ENCODE peak calls at places on chromosomes 2 and 18, in seven cellular contexts. L is mesenchymal stem cell, G is IMR-90, I is neuronal stem cell, T is mesendoderm, P is H9, K is H1. E is an unnamed sample.

GRCh38 chr2:96859681-96860064 is 1.9 kb upstream of the ANKRD39 start:
- DNase-seq in L (no peak), G (no peak), I (no peak), T (no peak), P (no peak), K (no peak), E (no peak)

GRCh38 chr2:13858626-13859025 is 773.9 kb upstream of the LRATD1 start:
- DNase-seq in L (no peak), G (peak), I (no peak), T (peak), P (no peak), K (no peak), E (no peak)

GRCh38 chr2:223055836-223056235 is 3.8 kb downstream of the KCNE4 start:
- DNase-seq in L (peak), G (no peak), I (no peak), T (no peak), P (no peak), K (no peak), E (no peak)

GRCh38 chr18:292271-292670 is 24.4 kb upstream of the THOC1 start:
- DNase-seq in L (no peak), G (no peak), I (no peak), T (no peak), P (no peak), K (no peak), E (no peak)

GRCh38 chr2:120771556-120772208 is 36.0 kb downstream of the GLI2 start:
- DNase-seq in L (peak), G (peak), I (no peak), T (peak), P (no peak), K (no peak), E (no peak)

GRCh38 chr2:12083081-12083569 is 336.7 kb downstream of the LPIN1 start:
- DNase-seq in L (no peak), G (no peak), I (no peak), T (peak), P (peak), K (peak), E (no peak)

GRCh38 chr2:213275265-213275664 is 9.0 kb upstream of the SPAG16 start:
- DNase-seq in L (no peak), G (no peak), I (no peak), T (no peak), P (no peak), K (no peak), E (no peak)

GRCh38 chr2:55419514-55420243 is at the start of gene CCDC88A:
- DNase-seq in L (peak), G (peak), I (peak), T (peak), P (peak), K (peak), E (peak)

GRCh38 chr18:62245177-62245576 is 58.1 kb downstream of the RELCH start:
- DNase-seq in L (no peak), G (no peak), I (no peak), T (no peak), P (no peak), K (no peak), E (peak)

GRCh38 chr18:62245699-62246098 is 58.6 kb downstream of the RELCH start:
- DNase-seq in L (no peak), G (no peak), I (no peak), T (no peak), P (no peak), K (no peak), E (peak)

GRCh38 chr18:62249478-62250097 is 62.5 kb downstream of the RELCH start:
- DNase-seq in L (peak), G (peak), I (peak), T (peak), P (peak), K (no peak), E (peak)

GRCh38 chr18:62250475-62250874 is 63.4 kb downstream of the RELCH start:
- DNase-seq in L (no peak), G (no peak), I (no peak), T (no peak), P (no peak), K (no peak), E (no peak)

GRCh38 chr18:62248313-62248712 is 61.3 kb downstream of the RELCH start:
- DNase-seq in L (no peak), G (no peak), I (no peak), T (no peak), P (no peak), K (no peak), E (no peak)
- H4K8ac ChIP-seq in L (no peak), G (no peak), I (no peak), T (no peak), P (no peak), K (no peak), E (no peak)

GRCh38 chr2:202306034-202306433 is 40.5 kb downstream of the NOP58 start:
- DNase-seq in L (no peak), G (no peak), I (no peak), T (no peak), P (no peak), K (no peak), E (no peak)
- H4K8ac ChIP-seq in L (no peak), G (no peak), I (no peak), T (no peak), P (no peak), K (no peak), E (no peak)

GRCh38 chr2:39146630-39147029 is 25.8 kb upstream of the SOS1 start:
- DNase-seq in L (no peak), G (no peak), I (no peak), T (no peak), P (no peak), K (no peak), E (no peak)

GRCh38 chr2:39153312-39153711 is 32.5 kb upstream of the SOS1 start:
- DNase-seq in L (no peak), G (peak), I (no peak), T (no peak), P (no peak), K (no peak), E (peak)

GRCh38 chr2:39146022-39146421 is 25.2 kb upstream of the SOS1 start:
- DNase-seq in L (no peak), G (no peak), I (no peak), T (no peak), P (no peak), K (no peak), E (no peak)

GRCh38 chr2:39150890-39151497 is 30.1 kb upstream of the SOS1 start:
- DNase-seq in L (no peak), G (no peak), I (no peak), T (no peak), P (no peak), K (no peak), E (no peak)

GRCh38 chr2:39150102-39150562 is 29.3 kb upstream of the SOS1 start:
- DNase-seq in L (no peak), G (no peak), I (no peak), T (no peak), P (no peak), K (no peak), E (no peak)
- H4K8ac ChIP-seq in L (no peak), G (no peak), I (no peak), T (no peak), P (no peak), K (no peak), E (no peak)

GRCh38 chr2:159856760-159857159 is 58.8 kb upstream of the CD302 start:
- DNase-seq in L (no peak), G (no peak), I (peak), T (peak), P (no peak), K (no peak), E (no peak)
- H4K8ac ChIP-seq in L (no peak), G (no peak), I (no peak), T (no peak), P (no peak), K (no peak), E (no peak)

DNA sequence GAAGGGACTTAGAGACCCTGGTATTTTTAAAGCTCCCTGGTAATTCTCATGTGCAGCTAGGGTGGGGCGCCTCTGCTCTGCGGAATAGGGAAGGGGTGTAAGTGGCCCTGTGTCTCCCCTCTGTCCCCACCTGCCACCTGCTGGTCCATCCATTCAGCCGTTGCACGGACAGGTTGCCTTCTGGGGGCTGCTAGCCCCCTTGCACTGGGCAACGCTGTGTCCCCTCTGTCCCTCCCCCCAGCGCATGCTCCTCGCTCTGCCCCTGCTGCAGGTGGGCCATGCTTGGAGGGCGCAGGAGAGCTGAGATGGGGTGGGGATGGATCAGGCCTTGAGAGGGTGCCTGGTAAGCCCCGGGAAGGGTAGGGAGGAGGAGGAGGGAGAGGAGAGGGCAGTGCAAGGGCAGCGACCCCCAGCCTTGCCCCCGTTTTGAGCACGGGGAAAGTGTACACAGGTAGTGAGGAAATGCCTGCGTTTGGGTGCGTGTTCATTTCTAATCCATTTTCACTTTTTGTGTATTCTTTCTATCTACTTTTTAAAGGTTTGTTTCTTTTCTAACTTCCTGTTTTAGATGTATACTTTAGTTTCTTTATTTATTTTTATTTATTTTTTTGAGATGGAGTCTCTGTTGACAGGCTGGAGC is 23.9 kb downstream of the RRM2 start:
- DNase-seq in L (no peak), G (no peak), I (no peak), T (no peak), P (no peak), K (no peak), E (no peak)
- H4K8ac ChIP-seq in L (no peak), G (no peak), I (no peak), T (no peak), P (no peak), K (no peak), E (no peak)

DNA sequence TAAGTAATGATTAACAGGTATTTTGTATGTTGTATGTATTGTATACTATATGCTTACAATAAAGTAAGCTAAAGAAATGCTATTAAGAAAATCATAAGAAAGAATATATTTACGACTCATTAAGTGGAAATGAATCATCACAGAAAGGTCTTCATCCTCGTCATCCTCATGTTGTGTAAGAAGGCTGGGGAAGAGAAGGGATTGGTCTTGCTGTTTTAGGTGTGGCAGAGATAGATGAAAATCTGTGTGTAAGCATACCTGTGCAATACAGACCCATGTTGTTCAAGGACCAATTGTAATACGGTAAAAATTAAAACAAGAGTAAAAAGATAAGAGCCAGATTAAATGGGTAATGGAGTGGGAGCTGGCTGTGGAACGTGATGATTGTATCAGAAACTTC is 16.6 kb downstream of the SLC35F5 start:
- DNase-seq in L (no peak), G (no peak), I (no peak), T (no peak), P (no peak), K (no peak), E (no peak)
- H4K8ac ChIP-seq in L (no peak), G (no peak), I (no peak), T (no peak), P (no peak), K (no peak), E (no peak)